ENCODE peak calls at places on chromosomes 3 and 15, in six cellular contexts. T is neural progenitor cell, U is hepatocyte, B is lower lobe of right lung, V is tibial nerve, L is aorta. Q is an unnamed sample.

GRCh38 chr3:126858887-126859286 is 124.0 kb upstream of the PLXNA1 start:
- DNase-seq in T (no peak), U (peak; percentile 27), B (no peak), V (no peak), L (no peak), Q (no peak)

GRCh38 chr3:42696356-42697301 is 6.0 kb downstream of the HHATL start:
- DNase-seq in T (no peak), U (no peak), B (peak; percentile 24), V (no peak), L (peak; percentile 26), Q (no peak)

GRCh38 chr15:38553071-38553470 is 11.5 kb downstream of the RASGRP1 start:
- DNase-seq in T (no peak), U (no peak), B (no peak), V (no peak), L (no peak), Q (no peak)

GRCh38 chr3:40299721-40300335 is 9.7 kb upstream of the EIF1B start:
- DNase-seq in T (no peak), U (peak; percentile 31), B (no peak), V (no peak), L (no peak), Q (no peak)

GRCh38 chr3:24278526-24278925 is 216.1 kb downstream of the THRB start:
- DNase-seq in T (no peak), U (no peak), B (no peak), V (no peak), L (no peak), Q (no peak)

GRCh38 chr3:23174426-23175039 is 28.6 kb upstream of the UBE2E2 start:
- DNase-seq in T (peak; percentile 51), U (no peak), B (no peak), V (no peak), L (peak; percentile 50), Q (no peak)

GRCh38 chr3:89098964-89099585 is 8.3 kb upstream of the EPHA3 start:
- DNase-seq in T (peak; percentile 75), U (peak; percentile 67), B (peak; percentile 46), V (peak; percentile 12), L (no peak), Q (no peak)

GRCh38 chr3:31614162-31614921 is 81.6 kb downstream of the STT3B start:
- DNase-seq in T (no peak), U (no peak), B (no peak), V (no peak), L (no peak), Q (no peak)

GRCh38 chr3:126872701-126873100 is 110.2 kb upstream of the PLXNA1 start:
- DNase-seq in T (no peak), U (no peak), B (no peak), V (no peak), L (no peak), Q (no peak)

GRCh38 chr3:172189987-172190603 is 150.7 kb downstream of the FNDC3B start:
- DNase-seq in T (no peak), U (no peak), B (no peak), V (no peak), L (no peak), Q (no peak)

GRCh38 chr3:195352895-195353488 is 82.0 kb upstream of the XXYLT1 start:
- DNase-seq in T (no peak), U (peak; percentile 14), B (no peak), V (no peak), L (no peak), Q (no peak)

GRCh38 chr3:78887608-78888011 is 880.2 kb downstream of the ROBO1 start:
- DNase-seq in T (no peak), U (no peak), B (no peak), V (no peak), L (no peak), Q (no peak)
- H3K27ac ChIP-seq in T (peak overlapping the region; percentile 34), U (no peak overlapping the region), B (no peak overlapping the region), V (no peak overlapping the region), L (no peak overlapping the region), Q (no peak overlapping the region)

GRCh38 chr3:12968541-12968940 is 104.7 kb downstream of the IQSEC1 start:
- DNase-seq in T (no peak), U (no peak), B (no peak), V (no peak), L (no peak), Q (no peak)
- H3K4me1 ChIP-seq in T (peaks cover 27% of the 10 kb centered on the region), U (peaks cover 40% of the 10 kb centered on the region), B (peaks cover 44% of the 10 kb centered on the region), V (peaks cover 3% of the 10 kb centered on the region), L (peaks cover 3% of the 10 kb centered on the region), Q (peaks cover 76% of the 10 kb centered on the region)

GRCh38 chr3:45950686-45951600 is 7.7 kb downstream of the CXCR6 start:
- DNase-seq in T (no peak), U (no peak), B (no peak), V (no peak), L (no peak), Q (no peak)
- H3K27ac ChIP-seq in T (no peak overlapping the region), U (no peak overlapping the region), B (peak overlapping the region; percentile 47), V (no peak overlapping the region), L (peak overlapping the region; percentile 31), Q (peak overlapping the region; percentile 23)

DNA sequence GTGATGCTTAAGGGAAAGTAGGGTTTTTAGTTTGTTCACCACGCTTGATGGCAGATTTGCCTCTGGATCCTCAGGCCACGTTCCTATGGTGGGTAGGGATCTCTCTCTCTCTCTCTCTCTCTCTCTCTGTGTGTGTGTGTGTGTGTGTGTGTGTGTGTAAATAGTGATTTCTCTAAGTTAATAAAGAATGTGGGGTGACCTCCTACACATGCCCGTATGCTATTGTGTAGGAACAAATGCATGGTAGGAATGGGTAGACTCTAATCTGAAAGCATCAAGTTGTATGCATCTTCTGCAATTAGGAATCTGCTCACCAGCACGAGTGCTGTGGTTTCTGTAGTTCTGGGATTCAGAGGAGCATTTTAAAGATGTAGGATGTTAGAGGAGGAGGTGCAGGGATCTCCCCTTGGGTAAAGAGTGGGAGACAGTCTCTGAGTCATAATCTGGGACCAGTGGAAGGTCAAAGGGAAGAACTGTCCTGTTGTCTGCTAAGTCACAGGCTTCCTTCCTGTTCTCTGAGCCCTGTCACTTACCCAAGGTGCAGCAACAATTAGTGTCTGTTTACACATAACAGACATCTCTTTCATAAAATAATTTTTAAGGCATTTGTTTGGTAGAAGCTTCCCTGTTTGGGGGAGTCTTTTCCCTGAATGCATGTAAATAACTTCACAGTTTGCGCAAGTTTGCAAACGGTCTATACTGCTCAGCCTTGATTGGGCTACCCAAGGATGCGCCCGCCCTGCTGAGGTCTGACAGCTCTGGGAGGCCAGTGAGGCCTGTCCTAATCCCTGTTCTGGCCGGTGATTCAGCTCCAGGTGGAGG is 139.8 kb downstream of the IGF1R start:
- DNase-seq in T (peak; percentile 55), U (peak; percentile 63), B (peak; percentile 49), V (no peak), L (no peak), Q (no peak)
- H3K4me1 ChIP-seq in T (peaks cover 77% of the 10 kb centered on the region), U (peaks cover 55% of the 10 kb centered on the region), B (peaks cover 36% of the 10 kb centered on the region), V (no peaks in the 10 kb centered on the region), L (peaks cover 5% of the 10 kb centered on the region), Q (peaks cover 40% of the 10 kb centered on the region)

GRCh38 chr15:77396692-77397091 is 23.2 kb downstream of the PEAK1 start:
- DNase-seq in T (no peak), U (no peak), B (no peak), V (no peak), L (no peak), Q (no peak)
- H3K27ac ChIP-seq in T (no peak overlapping the region), U (no peak overlapping the region), B (no peak overlapping the region), V (no peak overlapping the region), L (no peak overlapping the region), Q (no peak overlapping the region)

GRCh38 chr3:52052831-52053306 is 3.5 kb downstream of the DUSP7 start:
- DNase-seq in T (peak; percentile 75), U (peak; percentile 65), B (peak; percentile 92), V (peak; percentile 84), L (peak; percentile 96), Q (peak; percentile 84)
- H3K4me1 ChIP-seq in T (peaks cover 12% of the 10 kb centered on the region), U (peaks cover 17% of the 10 kb centered on the region), B (peaks cover 72% of the 10 kb centered on the region), V (no peaks in the 10 kb centered on the region), L (no peaks in the 10 kb centered on the region), Q (peaks cover 48% of the 10 kb centered on the region)

DNA sequence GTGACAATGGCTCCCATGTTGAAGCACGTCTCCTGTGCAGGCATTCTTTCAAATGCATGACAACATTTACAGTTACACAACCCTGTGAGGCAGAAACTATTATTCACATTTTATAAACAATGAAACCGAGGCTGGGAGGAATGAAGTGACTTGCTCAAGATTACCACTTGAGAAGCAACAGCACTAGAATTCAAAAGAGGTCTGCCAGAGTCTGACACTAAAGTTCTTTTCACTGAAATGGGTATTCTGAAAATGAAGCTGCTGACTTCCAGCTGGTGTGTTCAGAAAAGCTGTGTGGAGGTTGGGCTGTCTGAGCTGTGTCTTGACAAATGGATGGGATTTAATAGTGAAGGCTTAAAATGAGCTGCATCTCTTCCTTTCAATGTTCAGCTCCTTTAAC is 104.4 kb downstream of the THSD4 start:
- DNase-seq in T (peak; percentile 20), U (no peak), B (no peak), V (no peak), L (no peak), Q (no peak)
- H3K27ac ChIP-seq in T (no peak overlapping the region), U (no peak overlapping the region), B (peak overlapping the region; percentile 18), V (no peak overlapping the region), L (peak overlapping the region; percentile 81), Q (no peak overlapping the region)

GRCh38 chr15:25844542-25844941 is 18.6 kb downstream of the ATP10A start:
- DNase-seq in T (no peak), U (no peak), B (no peak), V (no peak), L (no peak), Q (no peak)

GRCh38 chr15:25846377-25846776 is 16.8 kb downstream of the ATP10A start:
- DNase-seq in T (no peak), U (no peak), B (no peak), V (no peak), L (no peak), Q (no peak)

GRCh38 chr15:25847066-25847465 is 16.1 kb downstream of the ATP10A start:
- DNase-seq in T (no peak), U (no peak), B (no peak), V (no peak), L (no peak), Q (no peak)

GRCh38 chr15:25848325-25848724 is 14.8 kb downstream of the ATP10A start:
- DNase-seq in T (no peak), U (no peak), B (no peak), V (no peak), L (no peak), Q (no peak)

DNA sequence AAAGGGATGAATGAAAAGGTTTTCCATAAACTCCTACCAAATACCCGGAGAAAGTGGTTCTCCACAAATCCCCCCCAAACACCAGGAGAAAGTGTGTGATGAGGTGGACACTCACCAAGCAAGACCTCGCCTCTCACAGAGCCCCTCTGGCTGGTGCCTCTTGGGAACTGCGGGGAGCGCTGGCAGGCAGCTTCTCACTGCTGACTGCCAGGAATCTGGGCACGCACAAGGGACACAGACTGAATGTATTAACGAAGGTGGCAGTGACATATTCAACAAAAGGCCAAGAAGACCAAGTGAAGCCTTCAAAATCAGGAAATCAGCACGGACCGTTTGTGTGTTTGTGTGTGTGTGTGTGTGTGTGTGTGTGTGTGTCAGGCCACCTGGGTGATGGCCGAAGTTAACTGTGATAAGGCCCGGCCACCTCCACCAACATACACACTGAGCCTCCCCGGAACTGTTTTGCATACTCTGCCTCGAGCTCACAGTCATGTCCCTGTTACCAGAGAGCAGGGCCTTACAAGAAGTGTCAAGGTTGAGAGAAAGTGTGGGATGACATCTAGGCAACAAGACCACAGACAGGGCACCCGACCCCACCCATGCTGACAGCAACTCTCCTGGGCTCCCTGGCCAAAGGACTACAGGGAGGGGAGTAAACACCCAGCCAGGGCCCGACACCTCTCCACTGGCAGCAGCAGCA is 18.0 kb downstream of the ATP10A start:
- DNase-seq in T (no peak), U (no peak), B (no peak), V (no peak), L (no peak), Q (no peak)
- H3K4me1 ChIP-seq in T (peaks cover 17% of the 10 kb centered on the region), U (peaks cover 17% of the 10 kb centered on the region), B (peaks cover 16% of the 10 kb centered on the region), V (no peaks in the 10 kb centered on the region), L (no peaks in the 10 kb centered on the region), Q (no peaks in the 10 kb centered on the region)

Q was measured in gastrocnemius medialis.